ENCODE peak calls at places on chromosomes 16 and 17, in eight cellular contexts. E is esophagus squamous epithelium, F is IMR-90, R is adrenal gland, C is heart left ventricle, B is HCT116, Q is tibial nerve, Y is transverse colon. N is an unnamed sample.

GRCh38 chr17:17877548-17878358 is 41.0 kb upstream of the SREBF1 start:
- DNase-seq in F (peak), R (peak), Y (peak), Q (peak), E (peak), C (peak), B (no peak), N (peak)

GRCh38 chr16:54602666-54603065 is 316.1 kb upstream of the IRX3 start:
- DNase-seq in E (no peak), C (no peak), Y (no peak), Q (no peak), B (no peak), F (no peak), R (no peak), N (no peak)

GRCh38 chr17:79629548-79630049 is 18.7 kb upstream of the RBFOX3 start:
- DNase-seq in Y (no peak), Q (no peak), C (no peak), F (no peak), B (no peak), R (no peak), E (no peak), N (no peak)

GRCh38 chr16:50469744-50470301 is 78.4 kb upstream of the NKD1 start:
- DNase-seq in C (peak), F (no peak), R (no peak), B (no peak), E (no peak), Q (no peak), Y (no peak), N (no peak)

GRCh38 chr17:77619851-77620250 is 338.7 kb upstream of the TNRC6C start:
- DNase-seq in E (no peak), B (no peak), F (peak), Y (no peak), Q (no peak), C (no peak), R (no peak), N (no peak)

GRCh38 chr16:74309789-74310781 is 13.5 kb downstream of the PSMD7 start:
- DNase-seq in Q (no peak), F (peak), C (no peak), B (peak), E (no peak), Y (no peak), R (no peak), N (no peak)

GRCh38 chr16:72561-73537 is at the start of gene RHBDF1:
- DNase-seq in Q (no peak), B (no peak), E (no peak), F (peak), C (peak), Y (peak), R (peak), N (peak)

GRCh38 chr16:55992551-55992950 is 117.4 kb upstream of the CES5A start:
- DNase-seq in R (no peak), B (no peak), Q (no peak), F (no peak), C (no peak), Y (no peak), E (no peak), N (no peak)

GRCh38 chr17:79024901-79025737 is 1.1 kb downstream of the C1QTNF1 start:
- DNase-seq in B (no peak), F (no peak), E (no peak), R (peak), Q (peak), C (peak), Y (peak), N (peak)

GRCh38 chr16:24692854-24693253 is 36.6 kb upstream of the TNRC6A start:
- DNase-seq in Y (no peak), Q (no peak), E (no peak), F (no peak), C (no peak), R (no peak), B (no peak), N (no peak)

GRCh38 chr17:35752945-35753764 is at the start of gene GAS2L2:
- DNase-seq in C (no peak), Q (no peak), R (no peak), Y (no peak), E (no peak), B (no peak), F (no peak), N (no peak)

GRCh38 chr17:35750526-35751395 is 2.3 kb downstream of the GAS2L2 start:
- DNase-seq in C (no peak), Y (no peak), E (no peak), B (no peak), R (no peak), F (no peak), Q (no peak), N (no peak)

GRCh38 chr17:35749560-35750412 is 3.3 kb downstream of the GAS2L2 start:
- DNase-seq in F (peak), Y (no peak), E (no peak), B (no peak), R (no peak), Q (no peak), C (no peak), N (no peak)

GRCh38 chr17:35748979-35749378 is 4.1 kb downstream of the GAS2L2 start:
- DNase-seq in E (no peak), Y (no peak), F (no peak), B (no peak), R (no peak), Q (no peak), C (no peak), N (no peak)

GRCh38 chr17:35752471-35752870 is 568 bp downstream of the GAS2L2 start:
- DNase-seq in R (no peak), F (no peak), E (no peak), Q (no peak), C (no peak), B (no peak), Y (no peak), N (no peak)
- TF ChIP-seq POLR2A in R (no peak), F (no peak), E (no peak), Q (no peak), C (no peak), B (no peak), Y (no peak), N (no peak)

GRCh38 chr16:15822957-15823356 is 33.9 kb downstream of the MYH11 start:
- DNase-seq in R (peak), C (no peak), Y (peak), Q (no peak), E (no peak), F (no peak), B (no peak), N (no peak)
- H3K27ac ChIP-seq in R (no peak), C (peak), Y (peak), Q (no peak), E (peak), F (no peak), B (no peak), N (no peak)

GRCh38 chr17:48056246-48056745 is 8.1 kb downstream of the NFE2L1 start:
- DNase-seq in F (no peak), B (no peak), C (no peak), E (no peak), R (peak), Y (no peak), Q (no peak), N (no peak)
- TF ChIP-seq POLR2A in F (no peak), B (no peak), C (no peak), E (no peak), R (no peak), Y (no peak), Q (no peak), N (no peak)

GRCh38 chr17:36004604-36005003 is 3.3 kb upstream of the CCL15 start:
- DNase-seq in B (no peak), F (no peak), E (no peak), Q (no peak), R (no peak), Y (no peak), C (no peak), N (no peak)

GRCh38 chr17:36001109-36001735 is at the start of gene CCL15:
- DNase-seq in E (no peak), F (no peak), B (no peak), C (no peak), Q (no peak), R (no peak), Y (peak), N (peak)

GRCh38 chr17:36000730-36001108 is 634 bp downstream of the CCL15 start:
- DNase-seq in E (no peak), Y (peak), R (no peak), C (no peak), B (no peak), Q (no peak), F (no peak), N (no peak)

GRCh38 chr17:36002631-36003030 is 1.3 kb upstream of the CCL15 start:
- DNase-seq in F (no peak), Y (no peak), Q (no peak), B (no peak), C (no peak), R (no peak), E (no peak), N (no peak)

DNA sequence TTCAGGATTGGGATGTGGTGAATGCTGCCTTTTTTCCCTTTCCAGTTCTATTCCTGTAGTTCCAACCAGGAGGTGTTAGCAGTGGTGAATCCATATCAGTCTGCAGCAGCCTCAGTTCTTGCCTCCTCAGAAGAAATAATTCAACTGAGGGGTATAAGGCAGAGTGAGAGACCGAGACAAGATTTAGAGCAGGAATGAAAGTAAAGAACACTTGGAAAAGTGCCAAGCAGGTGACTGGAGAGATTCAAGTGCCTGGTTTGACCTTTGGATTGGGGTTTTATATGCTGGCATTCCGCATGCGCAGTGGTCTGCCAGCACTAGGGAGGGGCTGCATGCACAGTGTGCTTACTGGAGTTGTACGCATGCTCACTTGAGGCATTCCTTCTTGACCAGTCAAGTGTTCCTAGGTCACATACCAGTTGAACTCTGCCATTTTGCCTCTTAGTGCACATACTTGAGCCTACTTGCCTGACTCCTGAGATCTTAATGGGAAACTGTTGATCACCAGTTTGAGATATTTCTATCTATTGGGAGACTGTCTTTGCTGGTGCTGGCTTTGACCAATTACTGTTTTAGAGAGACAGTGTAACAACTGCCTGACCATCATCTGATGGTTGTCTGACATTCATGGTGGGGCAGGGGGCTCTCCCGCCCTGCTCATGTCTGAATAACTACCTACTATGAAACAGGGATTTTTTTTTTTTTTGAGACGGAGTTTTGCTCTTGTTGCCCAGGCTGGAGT is 680 bp upstream of the CCL15 start:
- DNase-seq in B (no peak), E (no peak), C (no peak), R (no peak), Q (no peak), F (no peak), Y (peak), N (peak)
- H3K27ac ChIP-seq in B (no peak), E (no peak), C (no peak), R (no peak), Q (no peak), F (no peak), Y (peak), N (peak)

GRCh38 chr17:28745052-28745776 is 1.4 kb downstream of the TRAF4 start:
- DNase-seq in E (no peak), C (peak), R (peak), B (no peak), F (peak), Y (peak), Q (peak), N (peak)

GRCh38 chr17:28744802-28745051 is 916 bp downstream of the TRAF4 start:
- DNase-seq in C (no peak), R (no peak), F (no peak), Q (no peak), B (no peak), E (no peak), Y (no peak), N (no peak)

GRCh38 chr17:28744104-28744801 is 442 bp downstream of the TRAF4 start:
- DNase-seq in B (no peak), C (peak), Y (peak), R (peak), E (no peak), Q (no peak), F (peak), N (peak)

GRCh38 chr17:28741358-28742349 is 2.2 kb upstream of the TRAF4 start:
- DNase-seq in Y (peak), R (no peak), E (no peak), F (no peak), B (no peak), Q (no peak), C (no peak), N (peak)

GRCh38 chr17:28743243-28744103 is at the start of gene TRAF4:
- DNase-seq in B (peak), C (peak), Q (peak), E (no peak), F (peak), Y (peak), R (peak), N (peak)
- TF ChIP-seq POLR2A in B (peak), C (no peak), Q (peak), E (peak), F (peak), Y (peak), R (peak), N (peak)

GRCh38 chr16:16090238-16090637 is 133.1 kb downstream of the ABCC6 start:
- DNase-seq in R (no peak), E (no peak), Q (no peak), C (no peak), B (no peak), F (no peak), Y (no peak), N (no peak)
- H3K27ac ChIP-seq in R (no peak), E (no peak), Q (no peak), C (peak), B (no peak), F (no peak), Y (no peak), N (no peak)

DNA sequence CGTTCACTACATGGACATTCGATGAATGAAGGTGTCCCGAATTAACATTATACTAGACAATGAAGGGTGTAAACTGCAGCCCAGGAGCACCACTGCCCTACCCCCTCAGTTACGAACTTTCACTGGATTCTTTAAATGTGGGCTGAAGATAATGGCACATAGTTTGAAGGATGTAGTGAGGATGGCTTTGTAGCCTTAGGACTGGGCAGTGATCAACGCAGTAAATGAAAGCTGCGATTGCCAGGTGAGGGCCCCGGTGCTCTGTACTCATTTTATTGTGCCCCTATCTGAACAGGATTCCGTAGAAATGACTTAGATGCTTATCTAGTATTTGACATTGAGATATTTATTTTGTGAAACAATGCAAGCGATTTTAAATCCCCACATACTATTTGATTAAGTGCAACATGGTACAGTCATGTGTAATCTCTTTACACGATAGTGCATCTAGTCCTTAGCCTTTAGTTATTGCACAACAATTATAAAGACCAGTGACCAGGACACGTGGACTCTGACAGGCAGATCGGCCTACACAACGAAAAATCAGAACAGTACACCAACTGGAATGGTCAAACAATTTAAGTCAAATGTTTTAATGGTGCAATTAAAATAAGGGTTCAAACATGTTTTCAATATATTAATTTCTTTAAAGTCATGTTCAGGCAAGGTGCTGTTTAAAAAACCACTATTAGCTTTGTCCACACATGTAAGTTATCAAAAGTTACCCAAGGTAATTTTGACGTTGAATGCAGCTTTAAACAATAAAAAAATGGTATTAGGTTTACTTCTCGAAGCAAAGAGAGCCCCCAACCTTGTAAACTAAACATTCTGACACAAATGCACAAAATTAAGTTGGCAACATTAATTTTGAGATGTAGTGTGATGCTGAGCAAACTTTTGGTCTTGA is 17.4 kb upstream of the ERN1 start:
- DNase-seq in E (no peak), B (no peak), Q (no peak), F (no peak), Y (no peak), C (no peak), R (peak), N (no peak)
- TF ChIP-seq POLR2A in E (no peak), B (peak), Q (peak), F (peak), Y (no peak), C (no peak), R (no peak), N (peak)

DNA sequence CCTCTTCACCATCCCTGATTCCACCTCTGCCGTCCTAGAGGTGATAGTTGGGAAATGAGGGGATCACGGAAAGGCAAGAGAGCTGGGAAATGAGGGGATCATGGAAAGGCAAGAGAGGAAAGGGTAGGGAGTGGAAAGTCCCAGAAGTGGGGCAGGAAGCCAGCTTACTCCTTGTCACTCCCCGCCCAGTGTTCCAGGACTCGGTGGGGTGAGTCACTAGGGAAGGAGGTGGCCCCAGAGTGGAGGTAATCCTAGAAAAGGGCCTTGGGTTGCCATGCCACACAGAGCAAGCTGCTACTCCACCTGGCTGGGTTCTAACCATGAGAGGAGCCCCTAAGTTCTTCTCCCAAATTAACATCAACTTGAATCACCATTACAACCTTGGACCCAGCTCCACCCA is 14.8 kb downstream of the ALOXE3 start:
- DNase-seq in F (no peak), R (peak), E (no peak), Q (no peak), Y (no peak), B (no peak), C (no peak), N (no peak)
- H3K27ac ChIP-seq in F (no peak), R (no peak), E (no peak), Q (no peak), Y (no peak), B (no peak), C (no peak), N (no peak)

DNA sequence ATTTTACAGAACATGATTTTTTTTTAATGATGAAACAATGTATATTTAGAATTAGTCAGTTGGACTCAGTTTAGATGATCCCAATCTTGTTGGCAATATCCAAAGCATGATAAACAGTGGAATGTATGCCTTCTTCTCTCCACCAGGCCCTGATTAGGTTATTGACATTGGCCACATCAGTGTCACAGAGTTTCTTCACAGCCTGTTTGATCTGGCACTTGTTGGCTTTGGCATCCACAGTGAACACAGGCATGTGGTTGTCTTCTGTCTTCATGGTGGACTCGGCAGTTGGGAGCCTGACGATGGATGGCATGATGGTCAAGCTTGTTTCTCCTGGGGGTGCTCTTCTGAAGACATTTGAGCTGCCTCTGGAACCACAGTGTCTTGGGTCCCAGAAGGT is 317.5 kb downstream of the PMP22 start:
- DNase-seq in Q (no peak), E (no peak), Y (no peak), B (no peak), F (no peak), R (no peak), C (no peak), N (peak)
- TF ChIP-seq POLR2A in Q (no peak), E (no peak), Y (no peak), B (no peak), F (no peak), R (no peak), C (no peak), N (no peak)

GRCh38 chr16:57797216-57797525 is 5.1 kb downstream of the KIFC3 start:
- DNase-seq in C (no peak), F (no peak), Y (no peak), E (no peak), R (no peak), B (no peak), Q (no peak), N (no peak)
- H3K27ac ChIP-seq in C (peak), F (no peak), Y (no peak), E (peak), R (no peak), B (peak), Q (peak), N (peak)